ENCODE peak calls at places on chromosomes 13 and 19, in seven cellular contexts. One of them, this sample, is unnamed.

GRCh38 chr19:33796164-33797100 is at the start of gene KCTD15:
- DNase-seq in IMR-90: peak
- DNase-seq in neuronal stem cell: peak
- DNase-seq in mesendoderm: peak
- DNase-seq in mesenchymal stem cell: peak
- DNase-seq in H9: peak
- DNase-seq in trophoblast cell: peak
- DNase-seq in this sample: peak

GRCh38 chr19:8413593-8413923 is 453 bp downstream of the MARCHF2 start:
- DNase-seq in IMR-90: no peak
- DNase-seq in neuronal stem cell: no peak
- DNase-seq in mesendoderm: no peak
- DNase-seq in mesenchymal stem cell: no peak
- DNase-seq in H9: no peak
- DNase-seq in trophoblast cell: no peak
- DNase-seq in this sample: no peak

GRCh38 chr13:111211789-111212516 is 96.8 kb downstream of the ARHGEF7 start:
- DNase-seq in IMR-90: peak
- DNase-seq in neuronal stem cell: no peak
- DNase-seq in mesendoderm: peak
- DNase-seq in mesenchymal stem cell: peak
- DNase-seq in H9: peak
- DNase-seq in trophoblast cell: peak
- DNase-seq in this sample: peak

GRCh38 chr13:21625366-21625765 is 21.4 kb upstream of the MICU2 start:
- DNase-seq in IMR-90: peak
- DNase-seq in neuronal stem cell: no peak
- DNase-seq in mesendoderm: peak
- DNase-seq in mesenchymal stem cell: peak
- DNase-seq in H9: no peak
- DNase-seq in trophoblast cell: peak
- DNase-seq in this sample: no peak

GRCh38 chr13:27958928-27959539 is 10.1 kb downstream of the CDX2 start:
- DNase-seq in IMR-90: no peak
- DNase-seq in neuronal stem cell: no peak
- DNase-seq in mesendoderm: no peak
- DNase-seq in mesenchymal stem cell: no peak
- DNase-seq in H9: no peak
- DNase-seq in trophoblast cell: no peak
- DNase-seq in this sample: no peak

GRCh38 chr13:113404366-113404722 is 40.4 kb upstream of the GRTP1 start:
- DNase-seq in IMR-90: no peak
- DNase-seq in neuronal stem cell: no peak
- DNase-seq in mesendoderm: no peak
- DNase-seq in mesenchymal stem cell: no peak
- DNase-seq in H9: no peak
- DNase-seq in trophoblast cell: no peak
- DNase-seq in this sample: no peak

GRCh38 chr19:46745521-46746280 is at the start of gene FKRP:
- DNase-seq in IMR-90: no peak
- DNase-seq in neuronal stem cell: no peak
- DNase-seq in mesendoderm: no peak
- DNase-seq in mesenchymal stem cell: peak
- DNase-seq in H9: no peak
- DNase-seq in trophoblast cell: peak
- DNase-seq in this sample: no peak

GRCh38 chr19:11190501-11190900 is 6.8 kb downstream of the KANK2 start:
- DNase-seq in IMR-90: no peak
- DNase-seq in neuronal stem cell: no peak
- DNase-seq in mesendoderm: no peak
- DNase-seq in mesenchymal stem cell: no peak
- DNase-seq in H9: no peak
- DNase-seq in trophoblast cell: no peak
- DNase-seq in this sample: no peak

GRCh38 chr13:49629196-49629938 is 1.1 kb downstream of the ARL11 start:
- DNase-seq in IMR-90: no peak
- DNase-seq in neuronal stem cell: no peak
- DNase-seq in mesendoderm: no peak
- DNase-seq in mesenchymal stem cell: peak
- DNase-seq in H9: no peak
- DNase-seq in trophoblast cell: no peak
- DNase-seq in this sample: no peak

GRCh38 chr13:111460548-111461444 is 140.4 kb downstream of the TEX29 start:
- DNase-seq in IMR-90: peak
- DNase-seq in neuronal stem cell: no peak
- DNase-seq in mesendoderm: peak
- DNase-seq in mesenchymal stem cell: peak
- DNase-seq in H9: peak
- DNase-seq in trophoblast cell: peak
- DNase-seq in this sample: peak

GRCh38 chr13:111925146-111925875 is 141.6 kb upstream of the SOX1 start:
- DNase-seq in IMR-90: no peak
- DNase-seq in neuronal stem cell: no peak
- DNase-seq in mesendoderm: no peak
- DNase-seq in mesenchymal stem cell: no peak
- DNase-seq in H9: peak
- DNase-seq in trophoblast cell: no peak
- DNase-seq in this sample: no peak

GRCh38 chr13:99133230-99133629 is 67.4 kb upstream of the UBAC2 start:
- DNase-seq in IMR-90: no peak
- DNase-seq in neuronal stem cell: no peak
- DNase-seq in mesendoderm: no peak
- DNase-seq in mesenchymal stem cell: no peak
- DNase-seq in H9: no peak
- DNase-seq in trophoblast cell: no peak
- DNase-seq in this sample: no peak

GRCh38 chr19:40521276-40521675 is 54.5 kb downstream of the SPTBN4 start:
- DNase-seq in IMR-90: peak
- DNase-seq in neuronal stem cell: no peak
- DNase-seq in mesendoderm: no peak
- DNase-seq in mesenchymal stem cell: peak
- DNase-seq in H9: no peak
- DNase-seq in trophoblast cell: peak
- DNase-seq in this sample: no peak

GRCh38 chr13:49311816-49312215 is 64.1 kb downstream of the CDADC1 start:
- DNase-seq in IMR-90: no peak
- DNase-seq in neuronal stem cell: no peak
- DNase-seq in mesendoderm: no peak
- DNase-seq in mesenchymal stem cell: no peak
- DNase-seq in H9: no peak
- DNase-seq in trophoblast cell: no peak
- DNase-seq in this sample: no peak

GRCh38 chr19:1567116-1567847 is 843 bp downstream of the MEX3D start:
- DNase-seq in IMR-90: no peak
- DNase-seq in neuronal stem cell: no peak
- DNase-seq in mesendoderm: no peak
- DNase-seq in mesenchymal stem cell: peak
- DNase-seq in H9: no peak
- DNase-seq in trophoblast cell: peak
- DNase-seq in this sample: no peak

GRCh38 chr19:887072-887471 is 5.9 kb downstream of the MED16 start:
- DNase-seq in IMR-90: peak
- DNase-seq in neuronal stem cell: no peak
- DNase-seq in mesendoderm: peak
- DNase-seq in mesenchymal stem cell: peak
- DNase-seq in H9: no peak
- DNase-seq in trophoblast cell: no peak
- DNase-seq in this sample: no peak

GRCh38 chr19:7506385-7507328 is 9.2 kb upstream of the ZNF358 start:
- DNase-seq in IMR-90: peak
- DNase-seq in neuronal stem cell: peak
- DNase-seq in mesendoderm: peak
- DNase-seq in mesenchymal stem cell: peak
- DNase-seq in H9: peak
- DNase-seq in trophoblast cell: peak
- DNase-seq in this sample: peak

GRCh38 chr19:4638330-4638729 is 986 bp upstream of the TNFAIP8L1 start:
- DNase-seq in IMR-90: no peak
- DNase-seq in neuronal stem cell: no peak
- DNase-seq in mesendoderm: no peak
- DNase-seq in mesenchymal stem cell: no peak
- DNase-seq in H9: no peak
- DNase-seq in trophoblast cell: no peak
- DNase-seq in this sample: no peak

GRCh38 chr19:50467566-50467965 is 8.7 kb upstream of the EMC10 start:
- DNase-seq in IMR-90: no peak
- DNase-seq in neuronal stem cell: no peak
- DNase-seq in mesendoderm: no peak
- DNase-seq in mesenchymal stem cell: no peak
- DNase-seq in H9: no peak
- DNase-seq in trophoblast cell: no peak
- DNase-seq in this sample: no peak

GRCh38 chr19:29810504-29810871 is 1.3 kb upstream of the CCNE1 start:
- DNase-seq in IMR-90: peak
- DNase-seq in neuronal stem cell: no peak
- DNase-seq in mesendoderm: no peak
- DNase-seq in mesenchymal stem cell: peak
- DNase-seq in H9: no peak
- DNase-seq in trophoblast cell: no peak
- DNase-seq in this sample: no peak

GRCh38 chr19:46739290-46739771 is 6.5 kb upstream of the FKRP start:
- DNase-seq in IMR-90: no peak
- DNase-seq in neuronal stem cell: no peak
- DNase-seq in mesendoderm: no peak
- DNase-seq in mesenchymal stem cell: no peak
- DNase-seq in H9: no peak
- DNase-seq in trophoblast cell: no peak
- DNase-seq in this sample: no peak

GRCh38 chr13:100789025-100789424 is 114.4 kb upstream of the TMTC4 start:
- DNase-seq in IMR-90: no peak
- DNase-seq in neuronal stem cell: no peak
- DNase-seq in mesendoderm: peak
- DNase-seq in mesenchymal stem cell: no peak
- DNase-seq in H9: no peak
- DNase-seq in trophoblast cell: no peak
- DNase-seq in this sample: no peak

GRCh38 chr13:110400786-110401533 is 93.9 kb downstream of the COL4A2 start:
- DNase-seq in IMR-90: peak
- DNase-seq in neuronal stem cell: no peak
- DNase-seq in mesendoderm: no peak
- DNase-seq in mesenchymal stem cell: peak
- DNase-seq in H9: no peak
- DNase-seq in trophoblast cell: peak
- DNase-seq in this sample: no peak

GRCh38 chr13:65445340-65445739 is 1784.8 kb downstream of the PCDH9 start:
- DNase-seq in IMR-90: no peak
- DNase-seq in neuronal stem cell: no peak
- DNase-seq in mesendoderm: no peak
- DNase-seq in mesenchymal stem cell: no peak
- DNase-seq in H9: no peak
- DNase-seq in trophoblast cell: no peak
- DNase-seq in this sample: no peak

GRCh38 chr19:12544401-12544876 is 6.8 kb downstream of the ZNF564 start:
- DNase-seq in IMR-90: peak
- DNase-seq in neuronal stem cell: no peak
- DNase-seq in mesendoderm: no peak
- DNase-seq in mesenchymal stem cell: no peak
- DNase-seq in H9: no peak
- DNase-seq in trophoblast cell: peak
- DNase-seq in this sample: no peak

DNA sequence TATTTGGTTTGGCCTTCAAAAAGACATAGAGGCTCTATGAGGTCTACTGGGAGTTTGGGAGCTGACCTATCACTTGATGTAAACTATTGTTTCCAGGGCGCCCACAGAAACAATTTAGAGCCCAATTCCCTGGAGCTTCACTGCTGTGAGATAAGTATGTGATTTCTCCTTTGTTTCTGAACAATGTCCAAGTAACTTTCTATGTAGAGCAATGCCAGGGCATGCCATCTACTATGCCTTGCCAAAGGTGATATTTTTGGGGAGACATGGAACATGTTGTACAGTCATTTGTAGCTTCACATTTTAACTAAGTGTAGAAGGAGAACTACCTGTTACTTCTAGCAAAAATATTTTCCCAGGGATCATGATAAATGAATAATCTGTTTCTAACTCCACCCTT is 872.6 kb downstream of the GPC5 start:
- DNase-seq in IMR-90: no peak
- DNase-seq in neuronal stem cell: no peak
- DNase-seq in mesendoderm: no peak
- DNase-seq in mesenchymal stem cell: no peak
- DNase-seq in H9: no peak
- DNase-seq in trophoblast cell: no peak
- DNase-seq in this sample: no peak
- H3K4ac ChIP-seq in IMR-90: no peak
- H3K4ac ChIP-seq in neuronal stem cell: no peak
- H3K4ac ChIP-seq in mesendoderm: no peak
- H3K4ac ChIP-seq in mesenchymal stem cell: no peak
- H3K4ac ChIP-seq in H9: no peak
- H3K4ac ChIP-seq in trophoblast cell: no peak
- H3K4ac ChIP-seq in this sample: no peak

DNA sequence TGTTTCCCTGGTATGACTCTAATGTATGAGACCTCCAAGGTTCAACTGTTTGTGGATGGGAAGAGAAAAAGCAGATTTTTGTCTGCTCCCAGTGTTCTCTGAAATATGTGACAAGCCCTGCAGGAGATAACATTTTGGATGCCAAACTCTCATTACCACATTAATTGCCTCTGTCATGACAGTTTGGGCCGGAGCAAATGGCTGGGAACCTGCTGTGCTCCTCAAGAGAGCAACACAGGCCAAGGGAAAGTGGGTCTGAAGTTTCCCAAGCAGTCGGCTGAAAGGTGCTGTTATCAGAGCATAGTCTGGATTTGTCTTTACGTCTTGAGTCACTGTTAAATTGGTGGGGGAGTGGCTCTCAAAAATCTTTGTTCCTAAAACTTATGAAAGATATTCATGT is 844.6 kb downstream of the PCDH17 start:
- DNase-seq in IMR-90: no peak
- DNase-seq in neuronal stem cell: peak
- DNase-seq in mesendoderm: peak
- DNase-seq in mesenchymal stem cell: no peak
- DNase-seq in H9: peak
- DNase-seq in trophoblast cell: no peak
- DNase-seq in this sample: peak
- H3K4ac ChIP-seq in IMR-90: no peak
- H3K4ac ChIP-seq in neuronal stem cell: no peak
- H3K4ac ChIP-seq in mesendoderm: no peak
- H3K4ac ChIP-seq in mesenchymal stem cell: no peak
- H3K4ac ChIP-seq in H9: no peak
- H3K4ac ChIP-seq in trophoblast cell: no peak
- H3K4ac ChIP-seq in this sample: no peak

GRCh38 chr19:35740423-35741215 is 1.6 kb downstream of the IGFLR1 start:
- DNase-seq in IMR-90: peak
- DNase-seq in neuronal stem cell: peak
- DNase-seq in mesendoderm: peak
- DNase-seq in mesenchymal stem cell: peak
- DNase-seq in H9: peak
- DNase-seq in trophoblast cell: peak
- DNase-seq in this sample: peak
- H3K4ac ChIP-seq in IMR-90: peak
- H3K4ac ChIP-seq in neuronal stem cell: no peak
- H3K4ac ChIP-seq in mesendoderm: peak
- H3K4ac ChIP-seq in mesenchymal stem cell: no peak
- H3K4ac ChIP-seq in H9: no peak
- H3K4ac ChIP-seq in trophoblast cell: no peak
- H3K4ac ChIP-seq in this sample: peak

DNA sequence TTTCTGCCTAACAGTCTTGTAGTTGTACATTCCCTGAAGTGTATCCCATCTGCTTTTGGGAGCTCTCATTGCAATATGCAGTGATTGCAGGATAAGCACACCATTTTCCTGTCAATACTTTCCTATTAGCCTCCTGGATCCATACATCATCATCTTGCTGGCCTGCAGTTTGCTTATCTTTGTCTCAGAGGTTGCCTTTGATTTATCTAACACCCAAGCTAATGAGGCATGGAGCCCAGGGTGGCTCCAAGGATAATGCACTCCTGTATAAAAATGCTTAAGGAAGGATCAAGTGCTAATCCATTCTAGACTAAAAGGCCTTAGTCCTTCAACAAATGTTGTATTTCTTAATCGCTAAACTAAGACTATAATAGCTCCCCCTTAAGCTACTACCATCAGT is 161.6 kb upstream of the OBI1 start:
- DNase-seq in IMR-90: no peak
- DNase-seq in neuronal stem cell: no peak
- DNase-seq in mesendoderm: peak
- DNase-seq in mesenchymal stem cell: no peak
- DNase-seq in H9: no peak
- DNase-seq in trophoblast cell: no peak
- DNase-seq in this sample: no peak
- H3K4ac ChIP-seq in IMR-90: no peak
- H3K4ac ChIP-seq in neuronal stem cell: no peak
- H3K4ac ChIP-seq in mesendoderm: no peak
- H3K4ac ChIP-seq in mesenchymal stem cell: no peak
- H3K4ac ChIP-seq in H9: no peak
- H3K4ac ChIP-seq in trophoblast cell: no peak
- H3K4ac ChIP-seq in this sample: no peak

This sample was measured in H1.